ENCODE peak calls at places on chromosomes 4 and X, in four cellular contexts. One of them, this sample, is unnamed.

GRCh38 chrX:28042826-28043564 is 61.7 kb upstream of the DCAF8L1 start:
- DNase-seq in psoas muscle: no peak
- DNase-seq in fibroblast of mammary gland: no peak
- DNase-seq in hepatic stellate cell: no peak
- DNase-seq in this sample: no peak

GRCh38 chr4:2060578-2061207 is 1.6 kb downstream of the NAT8L start:
- DNase-seq in psoas muscle: peak; percentile 49
- DNase-seq in fibroblast of mammary gland: no peak
- DNase-seq in hepatic stellate cell: no peak
- DNase-seq in this sample: no peak

GRCh38 chr4:24845132-24845531 is 49.8 kb downstream of the SOD3 start:
- DNase-seq in psoas muscle: no peak
- DNase-seq in fibroblast of mammary gland: no peak
- DNase-seq in hepatic stellate cell: no peak
- DNase-seq in this sample: no peak

GRCh38 chr4:8289956-8290700 is 20.6 kb downstream of the HTRA3 start:
- DNase-seq in psoas muscle: peak; percentile 37
- DNase-seq in fibroblast of mammary gland: no peak
- DNase-seq in hepatic stellate cell: no peak
- DNase-seq in this sample: no peak

GRCh38 chr4:151485541-151486131 is 76.7 kb downstream of the FHIP1A start:
- DNase-seq in psoas muscle: no peak
- DNase-seq in fibroblast of mammary gland: no peak
- DNase-seq in hepatic stellate cell: no peak
- DNase-seq in this sample: peak; percentile 28

GRCh38 chr4:19987746-19988145 is 264.0 kb upstream of the SLIT2 start:
- DNase-seq in psoas muscle: no peak
- DNase-seq in fibroblast of mammary gland: peak; percentile 60
- DNase-seq in hepatic stellate cell: peak; percentile 27
- DNase-seq in this sample: peak; percentile 70

GRCh38 chrX:71638409-71638808 is 20.1 kb upstream of the CXCR3 start:
- DNase-seq in psoas muscle: no peak
- DNase-seq in fibroblast of mammary gland: no peak
- DNase-seq in hepatic stellate cell: no peak
- DNase-seq in this sample: no peak

GRCh38 chrX:53239474-53239873 is 14.5 kb upstream of the KDM5C start:
- DNase-seq in psoas muscle: no peak
- DNase-seq in fibroblast of mammary gland: peak; percentile 40
- DNase-seq in hepatic stellate cell: no peak
- DNase-seq in this sample: no peak

GRCh38 chr4:85953651-85954018 is 406.2 kb downstream of the MAPK10 start:
- DNase-seq in psoas muscle: no peak
- DNase-seq in fibroblast of mammary gland: peak; percentile 66
- DNase-seq in hepatic stellate cell: no peak
- DNase-seq in this sample: peak; percentile 90

GRCh38 chr4:28469886-28470285 is 1609.2 kb downstream of the STIM2 start:
- DNase-seq in psoas muscle: no peak
- DNase-seq in fibroblast of mammary gland: peak; percentile 52
- DNase-seq in hepatic stellate cell: no peak
- DNase-seq in this sample: no peak

GRCh38 chr4:177297781-177298391 is 11.8 kb upstream of the NEIL3 start:
- DNase-seq in psoas muscle: no peak
- DNase-seq in fibroblast of mammary gland: no peak
- DNase-seq in hepatic stellate cell: no peak
- DNase-seq in this sample: no peak

GRCh38 chr4:177064724-177065394 is 244.8 kb upstream of the NEIL3 start:
- DNase-seq in psoas muscle: no peak
- DNase-seq in fibroblast of mammary gland: no peak
- DNase-seq in hepatic stellate cell: no peak
- DNase-seq in this sample: no peak

GRCh38 chrX:9023293-9023692 is 10.6 kb downstream of the FAM9B start:
- DNase-seq in psoas muscle: no peak
- DNase-seq in fibroblast of mammary gland: no peak
- DNase-seq in hepatic stellate cell: no peak
- DNase-seq in this sample: no peak

GRCh38 chrX:64885850-64886249 is 90.4 kb downstream of the ZC4H2 start:
- DNase-seq in psoas muscle: no peak
- DNase-seq in fibroblast of mammary gland: no peak
- DNase-seq in hepatic stellate cell: no peak
- DNase-seq in this sample: no peak

GRCh38 chr4:170391066-170391754 is 301.5 kb upstream of the AADAT start:
- DNase-seq in psoas muscle: no peak
- DNase-seq in fibroblast of mammary gland: peak; percentile 97
- DNase-seq in hepatic stellate cell: no peak
- DNase-seq in this sample: peak; percentile 83

GRCh38 chr4:112766422-112766821 is 129.5 kb downstream of the LARP7 start:
- DNase-seq in psoas muscle: no peak
- DNase-seq in fibroblast of mammary gland: peak; percentile 43
- DNase-seq in hepatic stellate cell: peak; percentile 29
- DNase-seq in this sample: peak; percentile 35

GRCh38 chrX:40154229-40154852 is 56.6 kb upstream of the BCOR start:
- DNase-seq in psoas muscle: peak; percentile 74
- DNase-seq in fibroblast of mammary gland: no peak
- DNase-seq in hepatic stellate cell: peak; percentile 69
- DNase-seq in this sample: peak; percentile 51

GRCh38 chr4:156795727-156796126 is 175.9 kb downstream of the PDGFC start:
- DNase-seq in psoas muscle: no peak
- DNase-seq in fibroblast of mammary gland: no peak
- DNase-seq in hepatic stellate cell: no peak
- DNase-seq in this sample: no peak

GRCh38 chrX:41705680-41706374 is 17.1 kb downstream of the GPR34 start:
- DNase-seq in psoas muscle: no peak
- DNase-seq in fibroblast of mammary gland: no peak
- DNase-seq in hepatic stellate cell: no peak
- DNase-seq in this sample: no peak

GRCh38 chrX:30874851-30875250 is 14.2 kb downstream of the TAB3 start:
- DNase-seq in psoas muscle: no peak
- DNase-seq in fibroblast of mammary gland: peak; percentile 20
- DNase-seq in hepatic stellate cell: no peak
- DNase-seq in this sample: peak; percentile 17

GRCh38 chrX:42708222-42708621 is 69.7 kb downstream of the PPP1R2C start:
- DNase-seq in psoas muscle: no peak
- DNase-seq in fibroblast of mammary gland: peak; percentile 68
- DNase-seq in hepatic stellate cell: no peak
- DNase-seq in this sample: no peak

GRCh38 chr4:153538408-153539057 is 72.4 kb downstream of the TMEM131L start:
- DNase-seq in psoas muscle: peak; percentile 69
- DNase-seq in fibroblast of mammary gland: peak; percentile 35
- DNase-seq in hepatic stellate cell: peak; percentile 44
- DNase-seq in this sample: peak; percentile 15

GRCh38 chrX:486325-486724 is 99.6 kb upstream of the PPP2R3B start:
- DNase-seq in psoas muscle: no peak
- DNase-seq in fibroblast of mammary gland: no peak
- DNase-seq in hepatic stellate cell: no peak
- DNase-seq in this sample: no peak

GRCh38 chr4:74056114-74056857 is 17.8 kb upstream of the CXCL3 start:
- DNase-seq in psoas muscle: no peak
- DNase-seq in fibroblast of mammary gland: peak; percentile 76
- DNase-seq in hepatic stellate cell: no peak
- DNase-seq in this sample: peak; percentile 60

GRCh38 chr4:3291411-3291968 is 1.3 kb upstream of the RGS12 start:
- DNase-seq in psoas muscle: peak; percentile 68
- DNase-seq in fibroblast of mammary gland: no peak
- DNase-seq in hepatic stellate cell: no peak
- DNase-seq in this sample: no peak

GRCh38 chr4:504076-504475 is 5.1 kb downstream of the PIGG start:
- DNase-seq in psoas muscle: no peak
- DNase-seq in fibroblast of mammary gland: no peak
- DNase-seq in hepatic stellate cell: no peak
- DNase-seq in this sample: no peak

GRCh38 chr4:52203351-52203750 is 152.2 kb downstream of the SPATA18 start:
- DNase-seq in psoas muscle: no peak
- DNase-seq in fibroblast of mammary gland: no peak
- DNase-seq in hepatic stellate cell: no peak
- DNase-seq in this sample: no peak

GRCh38 chr4:149952101-149952500 is 126.1 kb upstream of the DCLK2 start:
- DNase-seq in psoas muscle: no peak
- DNase-seq in fibroblast of mammary gland: no peak
- DNase-seq in hepatic stellate cell: no peak
- DNase-seq in this sample: no peak

GRCh38 chrX:46647251-46647650 is 73.7 kb downstream of the CHST7 start:
- DNase-seq in psoas muscle: no peak
- DNase-seq in fibroblast of mammary gland: no peak
- DNase-seq in hepatic stellate cell: no peak
- DNase-seq in this sample: no peak

GRCh38 chr4:3407930-3408792 is 33.6 kb upstream of the HGFAC start:
- DNase-seq in psoas muscle: peak; percentile 49
- DNase-seq in fibroblast of mammary gland: no peak
- DNase-seq in hepatic stellate cell: no peak
- DNase-seq in this sample: no peak

GRCh38 chr4:170088686-170089085 is 1.1 kb downstream of the AADAT start:
- DNase-seq in psoas muscle: no peak
- DNase-seq in fibroblast of mammary gland: no peak
- DNase-seq in hepatic stellate cell: no peak
- DNase-seq in this sample: no peak

GRCh38 chrX:9829308-9830267 is 43.4 kb downstream of the SHROOM2 start:
- DNase-seq in psoas muscle: no peak
- DNase-seq in fibroblast of mammary gland: peak; percentile 56
- DNase-seq in hepatic stellate cell: no peak
- DNase-seq in this sample: peak; percentile 10

GRCh38 chr4:114383721-114384120 is 214.9 kb upstream of the UGT8 start:
- DNase-seq in psoas muscle: no peak
- DNase-seq in fibroblast of mammary gland: peak; percentile 91
- DNase-seq in hepatic stellate cell: peak; percentile 38
- DNase-seq in this sample: peak; percentile 90

GRCh38 chrX:76184276-76184675 is 11.4 kb downstream of the PBDC1 start:
- DNase-seq in psoas muscle: no peak
- DNase-seq in fibroblast of mammary gland: no peak
- DNase-seq in hepatic stellate cell: no peak
- DNase-seq in this sample: no peak

GRCh38 chr4:60863442-60863841 is 336.7 kb upstream of the ADGRL3 start:
- DNase-seq in psoas muscle: no peak
- DNase-seq in fibroblast of mammary gland: no peak
- DNase-seq in hepatic stellate cell: no peak
- DNase-seq in this sample: no peak

GRCh38 chr4:186820371-186820990 is 96.8 kb upstream of the FAT1 start:
- DNase-seq in psoas muscle: no peak
- DNase-seq in fibroblast of mammary gland: peak; percentile 47
- DNase-seq in hepatic stellate cell: peak; percentile 35
- DNase-seq in this sample: peak; percentile 62

GRCh38 chrX:619451-619811 is 11.2 kb upstream of the SHOX start:
- DNase-seq in psoas muscle: no peak
- DNase-seq in fibroblast of mammary gland: no peak
- DNase-seq in hepatic stellate cell: no peak
- DNase-seq in this sample: no peak

GRCh38 chrX:140249122-140249521 is 255.7 kb downstream of the SOX3 start:
- DNase-seq in psoas muscle: no peak
- DNase-seq in fibroblast of mammary gland: no peak
- DNase-seq in hepatic stellate cell: no peak
- DNase-seq in this sample: no peak

GRCh38 chrX:124231454-124231853 is 101.0 kb upstream of the TEX13D start:
- DNase-seq in psoas muscle: no peak
- DNase-seq in fibroblast of mammary gland: no peak
- DNase-seq in hepatic stellate cell: no peak
- DNase-seq in this sample: no peak

GRCh38 chr4:112167790-112168189 is 22.5 kb downstream of the FAM241A start:
- DNase-seq in psoas muscle: no peak
- DNase-seq in fibroblast of mammary gland: no peak
- DNase-seq in hepatic stellate cell: no peak
- DNase-seq in this sample: no peak